ENCODE peak calls at places on chromosomes 7 and 10, in six cellular contexts. E is stromal cell of bone marrow, S is H54, N is dorsolateral prefrontal cortex, A is COLO829, M is GM23248. P is an unnamed sample.

GRCh38 chr10:14971867-14972448 is 12.8 kb downstream of the MEIG1 start:
- DNase-seq in N (no peak), M (no peak), E (no peak), S (no peak), A (no peak), P (no peak)

GRCh38 chr7:104252409-104253134 is 44.8 kb upstream of the ORC5 start:
- DNase-seq in E (no peak), N (no peak), M (peak), A (no peak), S (no peak), P (no peak)

GRCh38 chr10:61899663-61899996 is 1.9 kb upstream of the ARID5B start:
- DNase-seq in M (no peak), E (no peak), N (no peak), A (no peak), S (no peak), P (no peak)

GRCh38 chr10:133283931-133284330 is 7.3 kb upstream of the ADAM8 start:
- DNase-seq in M (no peak), S (no peak), E (no peak), A (no peak), N (no peak), P (no peak)

GRCh38 chr10:11447571-11447970 is 163.9 kb downstream of the USP6NL start:
- DNase-seq in S (no peak), E (no peak), N (no peak), A (no peak), M (no peak), P (no peak)

GRCh38 chr7:40525764-40526163 is 391.0 kb downstream of the SUGCT start:
- DNase-seq in N (no peak), A (no peak), S (no peak), E (no peak), M (no peak), P (no peak)

GRCh38 chr10:133358162-133358919 is 522 bp upstream of the FUOM start:
- DNase-seq in S (no peak), E (no peak), M (no peak), N (no peak), A (no peak), P (no peak)

GRCh38 chr10:97321032-97321806 is 2.1 kb downstream of the FRAT1 start:
- DNase-seq in E (no peak), N (no peak), S (no peak), M (no peak), A (no peak), P (no peak)

GRCh38 chr7:113015038-113015645 is 71.5 kb downstream of the GPR85 start:
- DNase-seq in E (peak), N (no peak), M (peak), S (no peak), A (peak), P (no peak)

GRCh38 chr7:50399635-50400034 is 50.5 kb downstream of the FIGNL1 start:
- DNase-seq in A (no peak), E (no peak), N (no peak), S (no peak), M (no peak), P (no peak)

GRCh38 chr7:25669300-25669781 is 441.1 kb upstream of the NPVF start:
- DNase-seq in S (no peak), M (no peak), E (no peak), N (no peak), A (no peak), P (no peak)

GRCh38 chr7:155816996-155817395 is 4.7 kb upstream of the SHH start:
- DNase-seq in E (no peak), N (no peak), A (no peak), M (no peak), S (no peak), P (no peak)

GRCh38 chr10:93376372-93377296 is 105.5 kb downstream of the MYOF start:
- DNase-seq in E (peak), M (peak), S (peak), A (peak), N (no peak), P (peak)

GRCh38 chr10:12941966-12942365 is 59.5 kb downstream of the CCDC3 start:
- DNase-seq in A (no peak), S (no peak), E (peak), N (no peak), M (no peak), P (no peak)

GRCh38 chr10:61283489-61284221 is 169.5 kb downstream of the TMEM26 start:
- DNase-seq in A (no peak), N (no peak), M (peak), E (no peak), S (no peak), P (no peak)

GRCh38 chr10:71638577-71639411 is 80.8 kb downstream of the C10orf105 start:
- DNase-seq in S (no peak), E (no peak), N (no peak), A (no peak), M (no peak), P (no peak)

GRCh38 chr10:23094786-23095403 is 484 bp upstream of the MSRB2 start:
- DNase-seq in N (no peak), E (no peak), M (no peak), A (no peak), S (no peak), P (no peak)

GRCh38 chr10:60114765-60115586 is 208.6 kb upstream of the CCDC6 start:
- DNase-seq in E (peak), A (peak), N (no peak), M (peak), S (no peak), P (no peak)

GRCh38 chr10:54368984-54369383 is 432.0 kb downstream of the PCDH15 start:
- DNase-seq in E (no peak), S (no peak), A (no peak), N (no peak), M (no peak), P (no peak)

GRCh38 chr7:82810558-82811259 is 352.0 kb downstream of the PCLO start:
- DNase-seq in E (peak), A (peak), M (peak), S (peak), N (no peak), P (peak)

GRCh38 chr10:77117501-77117900 is 520.1 kb downstream of the KCNMA1 start:
- DNase-seq in M (no peak), A (no peak), N (no peak), E (no peak), S (no peak), P (no peak)

GRCh38 chr10:38730076-38730475 is 635.9 kb downstream of the ZNF37A start:
- DNase-seq in S (no peak), A (no peak), E (no peak), M (no peak), N (no peak), P (no peak)

GRCh38 chr7:106517508-106517907 is 143.4 kb downstream of the CCDC71L start:
- DNase-seq in E (no peak), N (no peak), A (no peak), M (no peak), S (no peak), P (no peak)

GRCh38 chr10:129866894-129867293 is 97.2 kb downstream of the EBF3 start:
- DNase-seq in E (no peak), S (no peak), N (no peak), A (no peak), M (no peak), P (no peak)

P was measured in SJSA1.